ENCODE peak calls at places on chromosomes 5 and 9, in nine cellular contexts. G is tibial nerve, L is cardiac muscle cell, Z is IMR-90, S is lower leg skin, P is adrenal gland, Q is BE2C, B is astrocyte of the cerebellum, X is LNCaP clone FGC. O is an unnamed sample.

GRCh38 chr5:164214698-164215097 is 709.3 kb downstream of the MAT2B start:
- DNase-seq in G (no peak), L (no peak), Z (peak), S (no peak), P (no peak), Q (no peak), B (no peak), X (no peak), O (no peak)

GRCh38 chr5:143142596-143143435 is 260.7 kb downstream of the NR3C1 start:
- DNase-seq in G (peak), L (no peak), Z (peak), S (no peak), P (no peak), Q (no peak), B (no peak), X (no peak), O (no peak)

GRCh38 chr9:113222482-113222841 is 1.1 kb downstream of the SLC31A1 start:
- DNase-seq in G (no peak), L (peak), Z (peak), S (no peak), P (no peak), Q (no peak), B (no peak), X (no peak), O (peak)

GRCh38 chr9:132755096-132755495 is 84.8 kb downstream of the GTF3C4 start:
- DNase-seq in G (no peak), L (no peak), Z (no peak), S (peak), P (no peak), Q (no peak), B (no peak), X (no peak), O (no peak)

GRCh38 chr5:125032286-125032685 is 285.8 kb upstream of the ZNF608 start:
- DNase-seq in G (no peak), L (no peak), Z (peak), S (no peak), P (no peak), Q (no peak), B (no peak), X (no peak), O (no peak)

GRCh38 chr5:97452646-97453045 is 269.6 kb upstream of the RIOK2 start:
- DNase-seq in G (no peak), L (no peak), Z (no peak), S (no peak), P (no peak), Q (no peak), B (no peak), X (no peak), O (no peak)

GRCh38 chr9:14251146-14252071 is 62.5 kb downstream of the NFIB start:
- DNase-seq in G (peak), L (no peak), Z (peak), S (peak), P (peak), Q (peak), B (peak), X (peak), O (peak)

GRCh38 chr9:129178983-129179382 is 922 bp upstream of the IER5L start:
- DNase-seq in G (no peak), L (peak), Z (no peak), S (no peak), P (no peak), Q (no peak), B (no peak), X (no peak), O (no peak)

GRCh38 chr9:79639354-79639753 is 67.6 kb downstream of the TLE4 start:
- DNase-seq in G (no peak), L (no peak), Z (peak), S (no peak), P (no peak), Q (no peak), B (no peak), X (no peak), O (no peak)

GRCh38 chr5:124744170-124744911 is 2.1 kb downstream of the ZNF608 start:
- DNase-seq in G (no peak), L (no peak), Z (peak), S (no peak), P (peak), Q (peak), B (no peak), X (no peak), O (no peak)

GRCh38 chr5:65812648-65813047 is 90.6 kb downstream of the NLN start:
- DNase-seq in G (no peak), L (no peak), Z (no peak), S (no peak), P (no peak), Q (no peak), B (no peak), X (no peak), O (no peak)
- H3K4me3 ChIP-seq in G (no peak), L (no peak), Z (no peak), S (no peak), P (no peak), Q (no peak), B (no peak), X (no peak), O (no peak)

GRCh38 chr5:134132372-134133212 is 18.1 kb downstream of the TCF7 start:
- DNase-seq in G (no peak), L (no peak), Z (no peak), S (peak), P (no peak), Q (peak), B (no peak), X (no peak), O (no peak)
- TF ChIP-seq CTCF in G (no peak), L (peak), Z (no peak), S (no peak), P (no peak), Q (no peak), B (no peak), X (no peak), O (no peak)

DNA sequence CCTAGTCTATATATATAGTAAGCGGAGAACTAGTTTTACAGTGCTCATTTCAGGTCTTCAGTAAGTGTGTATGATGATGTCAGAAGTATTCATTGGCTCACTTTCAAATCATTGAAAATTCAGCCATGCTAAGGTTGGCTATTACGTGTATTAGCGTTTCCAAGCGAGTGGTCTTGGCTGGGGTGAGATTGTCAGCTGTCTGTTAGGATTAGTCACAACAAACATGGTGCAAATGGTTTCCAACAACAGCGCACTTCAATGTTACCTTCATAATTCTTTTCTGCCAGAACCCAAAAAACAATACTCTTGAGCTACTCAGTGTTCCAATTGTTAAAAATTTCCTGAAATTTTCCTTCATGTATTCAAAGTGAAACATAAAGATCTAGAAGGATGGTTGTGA is 283.0 kb downstream of the AOPEP start:
- DNase-seq in G (no peak), L (no peak), Z (no peak), S (no peak), P (no peak), Q (peak), B (no peak), X (no peak), O (peak)
- H3K4me3 ChIP-seq in G (no peak), L (no peak), Z (no peak), S (no peak), P (no peak), Q (peak), B (no peak), X (no peak), O (no peak)

GRCh38 chr5:66680804-66681203 is 84.6 kb downstream of the MAST4 start:
- DNase-seq in G (no peak), L (no peak), Z (no peak), S (no peak), P (no peak), Q (no peak), B (no peak), X (no peak), O (no peak)
- TF ChIP-seq CTCF in G (no peak), L (peak), Z (no peak), S (no peak), P (no peak), Q (peak), B (peak), X (peak), O (peak)

O was measured in epithelial cell of proximal tubule.